ENCODE peak calls at places on chromosome 3, in nine cellular contexts. One of them, this sample, is unnamed.

GRCh38 chr3:42451546-42452230 is 41.3 kb upstream of the LYZL4 start:
- DNase-seq in IMR-90: no peak
- DNase-seq in GM23248: no peak
- DNase-seq in aorta: peak
- DNase-seq in tibial artery: no peak
- DNase-seq in stomach: no peak
- DNase-seq in tibial nerve: no peak
- DNase-seq in pancreas: no peak
- DNase-seq in right cardiac atrium: no peak
- DNase-seq in this sample: no peak

GRCh38 chr3:122502139-122502538 is 12.6 kb downstream of the KPNA1 start:
- DNase-seq in IMR-90: no peak
- DNase-seq in GM23248: no peak
- DNase-seq in aorta: no peak
- DNase-seq in tibial artery: no peak
- DNase-seq in stomach: no peak
- DNase-seq in tibial nerve: no peak
- DNase-seq in pancreas: no peak
- DNase-seq in right cardiac atrium: no peak
- DNase-seq in this sample: no peak

GRCh38 chr3:107740992-107741896 is 218.5 kb downstream of the BBX start:
- DNase-seq in IMR-90: peak
- DNase-seq in GM23248: peak
- DNase-seq in aorta: no peak
- DNase-seq in tibial artery: no peak
- DNase-seq in stomach: no peak
- DNase-seq in tibial nerve: no peak
- DNase-seq in pancreas: no peak
- DNase-seq in right cardiac atrium: no peak
- DNase-seq in this sample: no peak

GRCh38 chr3:13617981-13618380 is 69.1 kb downstream of the FBLN2 start:
- DNase-seq in IMR-90: no peak
- DNase-seq in GM23248: no peak
- DNase-seq in aorta: peak
- DNase-seq in tibial artery: no peak
- DNase-seq in stomach: no peak
- DNase-seq in tibial nerve: no peak
- DNase-seq in pancreas: no peak
- DNase-seq in right cardiac atrium: peak
- DNase-seq in this sample: no peak

GRCh38 chr3:40770046-40770445 is 245.3 kb downstream of the ZNF621 start:
- DNase-seq in IMR-90: no peak
- DNase-seq in GM23248: no peak
- DNase-seq in aorta: no peak
- DNase-seq in tibial artery: peak
- DNase-seq in stomach: no peak
- DNase-seq in tibial nerve: no peak
- DNase-seq in pancreas: no peak
- DNase-seq in right cardiac atrium: no peak
- DNase-seq in this sample: no peak

GRCh38 chr3:116433552-116433951 is 11.7 kb downstream of the LSAMP start:
- DNase-seq in IMR-90: no peak
- DNase-seq in GM23248: no peak
- DNase-seq in aorta: no peak
- DNase-seq in tibial artery: no peak
- DNase-seq in stomach: no peak
- DNase-seq in tibial nerve: no peak
- DNase-seq in pancreas: no peak
- DNase-seq in right cardiac atrium: no peak
- DNase-seq in this sample: no peak

GRCh38 chr3:11126653-11127052 is 27.6 kb upstream of the HRH1 start:
- DNase-seq in IMR-90: no peak
- DNase-seq in GM23248: no peak
- DNase-seq in aorta: no peak
- DNase-seq in tibial artery: no peak
- DNase-seq in stomach: no peak
- DNase-seq in tibial nerve: no peak
- DNase-seq in pancreas: no peak
- DNase-seq in right cardiac atrium: no peak
- DNase-seq in this sample: no peak

GRCh38 chr3:64616953-64617352 is 70.8 kb downstream of the ADAMTS9 start:
- DNase-seq in IMR-90: no peak
- DNase-seq in GM23248: no peak
- DNase-seq in aorta: no peak
- DNase-seq in tibial artery: no peak
- DNase-seq in stomach: no peak
- DNase-seq in tibial nerve: no peak
- DNase-seq in pancreas: no peak
- DNase-seq in right cardiac atrium: no peak
- DNase-seq in this sample: no peak

GRCh38 chr3:144034715-144035114 is 63.1 kb downstream of the DIPK2A start:
- DNase-seq in IMR-90: no peak
- DNase-seq in GM23248: no peak
- DNase-seq in aorta: no peak
- DNase-seq in tibial artery: no peak
- DNase-seq in stomach: no peak
- DNase-seq in tibial nerve: no peak
- DNase-seq in pancreas: no peak
- DNase-seq in right cardiac atrium: no peak
- DNase-seq in this sample: no peak

GRCh38 chr3:25558106-25558505 is 106.6 kb downstream of the TOP2B start:
- DNase-seq in IMR-90: peak
- DNase-seq in GM23248: no peak
- DNase-seq in aorta: no peak
- DNase-seq in tibial artery: peak
- DNase-seq in stomach: no peak
- DNase-seq in tibial nerve: peak
- DNase-seq in pancreas: no peak
- DNase-seq in right cardiac atrium: peak
- DNase-seq in this sample: no peak

GRCh38 chr3:107367353-107367752 is 9.9 kb upstream of the CCDC54 start:
- DNase-seq in IMR-90: peak
- DNase-seq in GM23248: peak
- DNase-seq in aorta: no peak
- DNase-seq in tibial artery: no peak
- DNase-seq in stomach: no peak
- DNase-seq in tibial nerve: no peak
- DNase-seq in pancreas: no peak
- DNase-seq in right cardiac atrium: no peak
- DNase-seq in this sample: no peak

GRCh38 chr3:194312186-194312742 is 38.9 kb downstream of the CPN2 start:
- DNase-seq in IMR-90: no peak
- DNase-seq in GM23248: no peak
- DNase-seq in aorta: no peak
- DNase-seq in tibial artery: no peak
- DNase-seq in stomach: no peak
- DNase-seq in tibial nerve: peak
- DNase-seq in pancreas: no peak
- DNase-seq in right cardiac atrium: no peak
- DNase-seq in this sample: no peak

GRCh38 chr3:10463191-10464067 is 42.0 kb downstream of the ATP2B2 start:
- DNase-seq in IMR-90: no peak
- DNase-seq in GM23248: no peak
- DNase-seq in aorta: no peak
- DNase-seq in tibial artery: no peak
- DNase-seq in stomach: no peak
- DNase-seq in tibial nerve: no peak
- DNase-seq in pancreas: no peak
- DNase-seq in right cardiac atrium: no peak
- DNase-seq in this sample: no peak

GRCh38 chr3:128340198-128340903 is 126.3 kb downstream of the DNAJB8 start:
- DNase-seq in IMR-90: no peak
- DNase-seq in GM23248: no peak
- DNase-seq in aorta: no peak
- DNase-seq in tibial artery: no peak
- DNase-seq in stomach: no peak
- DNase-seq in tibial nerve: no peak
- DNase-seq in pancreas: no peak
- DNase-seq in right cardiac atrium: no peak
- DNase-seq in this sample: no peak

GRCh38 chr3:103923907-103924306 is 1442.8 kb upstream of the ALCAM start:
- DNase-seq in IMR-90: no peak
- DNase-seq in GM23248: no peak
- DNase-seq in aorta: no peak
- DNase-seq in tibial artery: no peak
- DNase-seq in stomach: no peak
- DNase-seq in tibial nerve: no peak
- DNase-seq in pancreas: no peak
- DNase-seq in right cardiac atrium: no peak
- DNase-seq in this sample: no peak

GRCh38 chr3:166688665-166689064 is 691.4 kb downstream of the ZBBX start:
- DNase-seq in IMR-90: no peak
- DNase-seq in GM23248: no peak
- DNase-seq in aorta: no peak
- DNase-seq in tibial artery: no peak
- DNase-seq in stomach: no peak
- DNase-seq in tibial nerve: no peak
- DNase-seq in pancreas: no peak
- DNase-seq in right cardiac atrium: no peak
- DNase-seq in this sample: no peak

GRCh38 chr3:189756651-189757078 is 125.5 kb downstream of the TP63 start:
- DNase-seq in IMR-90: no peak
- DNase-seq in GM23248: no peak
- DNase-seq in aorta: no peak
- DNase-seq in tibial artery: no peak
- DNase-seq in stomach: no peak
- DNase-seq in tibial nerve: no peak
- DNase-seq in pancreas: no peak
- DNase-seq in right cardiac atrium: no peak
- DNase-seq in this sample: no peak

GRCh38 chr3:31980530-31981205 is 394 bp downstream of the OSBPL10 start:
- DNase-seq in IMR-90: peak
- DNase-seq in GM23248: peak
- DNase-seq in aorta: peak
- DNase-seq in tibial artery: peak
- DNase-seq in stomach: peak
- DNase-seq in tibial nerve: peak
- DNase-seq in pancreas: peak
- DNase-seq in right cardiac atrium: peak
- DNase-seq in this sample: no peak
- H3K27ac ChIP-seq in IMR-90: peak
- H3K27ac ChIP-seq in GM23248: no peak
- H3K27ac ChIP-seq in aorta: no peak
- H3K27ac ChIP-seq in tibial artery: peak
- H3K27ac ChIP-seq in stomach: peak
- H3K27ac ChIP-seq in tibial nerve: peak
- H3K27ac ChIP-seq in pancreas: peak
- H3K27ac ChIP-seq in right cardiac atrium: peak
- H3K27ac ChIP-seq in this sample: no peak

GRCh38 chr3:72230774-72231379 is 445.9 kb upstream of the PROK2 start:
- DNase-seq in IMR-90: no peak
- DNase-seq in GM23248: peak
- DNase-seq in aorta: no peak
- DNase-seq in tibial artery: no peak
- DNase-seq in stomach: no peak
- DNase-seq in tibial nerve: no peak
- DNase-seq in pancreas: no peak
- DNase-seq in right cardiac atrium: no peak
- DNase-seq in this sample: no peak
- H3K27ac ChIP-seq in IMR-90: no peak
- H3K27ac ChIP-seq in GM23248: no peak
- H3K27ac ChIP-seq in aorta: no peak
- H3K27ac ChIP-seq in tibial artery: no peak
- H3K27ac ChIP-seq in stomach: no peak
- H3K27ac ChIP-seq in tibial nerve: no peak
- H3K27ac ChIP-seq in pancreas: no peak
- H3K27ac ChIP-seq in right cardiac atrium: no peak
- H3K27ac ChIP-seq in this sample: peak

DNA sequence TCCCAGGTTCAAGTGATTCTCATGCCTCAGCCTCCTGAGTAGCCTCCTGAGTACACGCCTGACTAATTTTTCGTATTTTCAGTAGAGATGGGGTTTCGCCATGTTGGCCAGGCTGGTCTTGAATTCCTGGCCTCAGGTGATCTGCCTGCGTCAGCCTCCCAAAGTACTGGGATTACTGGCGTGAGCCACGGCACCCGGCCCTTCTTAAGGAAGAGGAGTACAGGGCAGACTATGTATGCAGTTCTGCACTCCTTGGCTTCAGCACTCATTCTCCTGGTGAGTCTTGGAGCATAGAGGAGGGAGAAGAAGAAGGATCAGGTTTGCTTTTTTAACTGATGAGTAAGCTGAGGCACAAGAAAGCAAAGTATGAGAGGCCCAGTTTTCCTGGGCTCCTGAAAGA is 99.8 kb upstream of the HACD2 start:
- DNase-seq in IMR-90: no peak
- DNase-seq in GM23248: no peak
- DNase-seq in aorta: no peak
- DNase-seq in tibial artery: no peak
- DNase-seq in stomach: no peak
- DNase-seq in tibial nerve: no peak
- DNase-seq in pancreas: no peak
- DNase-seq in right cardiac atrium: no peak
- DNase-seq in this sample: no peak
- H3K27ac ChIP-seq in IMR-90: no peak
- H3K27ac ChIP-seq in GM23248: no peak
- H3K27ac ChIP-seq in aorta: no peak
- H3K27ac ChIP-seq in tibial artery: peak
- H3K27ac ChIP-seq in stomach: no peak
- H3K27ac ChIP-seq in tibial nerve: no peak
- H3K27ac ChIP-seq in pancreas: no peak
- H3K27ac ChIP-seq in right cardiac atrium: no peak
- H3K27ac ChIP-seq in this sample: no peak

GRCh38 chr3:150757768-150758167 is 5.2 kb downstream of the SIAH2 start:
- DNase-seq in IMR-90: no peak
- DNase-seq in GM23248: no peak
- DNase-seq in aorta: no peak
- DNase-seq in tibial artery: no peak
- DNase-seq in stomach: no peak
- DNase-seq in tibial nerve: no peak
- DNase-seq in pancreas: no peak
- DNase-seq in right cardiac atrium: no peak
- DNase-seq in this sample: no peak
- H3K27ac ChIP-seq in IMR-90: no peak
- H3K27ac ChIP-seq in GM23248: no peak
- H3K27ac ChIP-seq in aorta: no peak
- H3K27ac ChIP-seq in tibial artery: peak
- H3K27ac ChIP-seq in stomach: peak
- H3K27ac ChIP-seq in tibial nerve: no peak
- H3K27ac ChIP-seq in pancreas: no peak
- H3K27ac ChIP-seq in right cardiac atrium: no peak
- H3K27ac ChIP-seq in this sample: no peak

GRCh38 chr3:56928379-56929068 is 126.8 kb upstream of the ARHGEF3 start:
- DNase-seq in IMR-90: no peak
- DNase-seq in GM23248: peak
- DNase-seq in aorta: no peak
- DNase-seq in tibial artery: no peak
- DNase-seq in stomach: no peak
- DNase-seq in tibial nerve: no peak
- DNase-seq in pancreas: no peak
- DNase-seq in right cardiac atrium: no peak
- DNase-seq in this sample: no peak
- H3K27ac ChIP-seq in IMR-90: no peak
- H3K27ac ChIP-seq in GM23248: no peak
- H3K27ac ChIP-seq in aorta: no peak
- H3K27ac ChIP-seq in tibial artery: no peak
- H3K27ac ChIP-seq in stomach: no peak
- H3K27ac ChIP-seq in tibial nerve: no peak
- H3K27ac ChIP-seq in pancreas: no peak
- H3K27ac ChIP-seq in right cardiac atrium: peak
- H3K27ac ChIP-seq in this sample: no peak

GRCh38 chr3:47612178-47612577 is 33.5 kb upstream of the CSPG5 start:
- DNase-seq in IMR-90: peak
- DNase-seq in GM23248: peak
- DNase-seq in aorta: no peak
- DNase-seq in tibial artery: no peak
- DNase-seq in stomach: no peak
- DNase-seq in tibial nerve: no peak
- DNase-seq in pancreas: no peak
- DNase-seq in right cardiac atrium: no peak
- DNase-seq in this sample: no peak
- H3K27ac ChIP-seq in IMR-90: no peak
- H3K27ac ChIP-seq in GM23248: no peak
- H3K27ac ChIP-seq in aorta: no peak
- H3K27ac ChIP-seq in tibial artery: peak
- H3K27ac ChIP-seq in stomach: peak
- H3K27ac ChIP-seq in tibial nerve: peak
- H3K27ac ChIP-seq in pancreas: no peak
- H3K27ac ChIP-seq in right cardiac atrium: no peak
- H3K27ac ChIP-seq in this sample: no peak

This sample was measured in substantia nigra.